ENCODE peak calls at places on chromosomes 11 and 22, in eight cellular contexts. D, W, J, O, L, A, M and V are unnamed samples.

GRCh38 chr11:70699294-70700221 is 301.2 kb downstream of the CTTN start:
- DNase-seq in O (no peak), L (peak), A (no peak), W (no peak), J (no peak), D (no peak), M (no peak), V (no peak)

GRCh38 chr22:24159650-24160049 is 21.6 kb upstream of the SUSD2 start:
- DNase-seq in J (no peak), W (no peak), M (no peak), D (no peak), O (no peak), L (no peak), A (no peak), V (no peak)

GRCh38 chr11:7527029-7527428 is 13.2 kb downstream of the PPFIBP2 start:
- DNase-seq in M (no peak), L (no peak), J (no peak), D (no peak), W (no peak), O (no peak), A (no peak), V (no peak)

GRCh38 chr22:50112151-50113118 is 22.6 kb downstream of the MOV10L1 start:
- DNase-seq in O (no peak), M (peak), L (no peak), D (peak), J (no peak), A (no peak), W (peak), V (peak)

GRCh38 chr11:19711911-19712280 is 741 bp upstream of the NAV2 start:
- DNase-seq in A (no peak), L (peak), W (no peak), O (no peak), J (no peak), M (no peak), D (peak), V (no peak)

GRCh38 chr22:49592780-49593501 is 234.7 kb downstream of the BRD1 start:
- DNase-seq in A (peak), W (no peak), J (no peak), M (no peak), L (no peak), D (no peak), O (no peak), V (no peak)

GRCh38 chr11:75475767-75476650 is 43.0 kb upstream of the KLHL35 start:
- DNase-seq in M (no peak), A (peak), D (peak), J (no peak), W (no peak), O (no peak), L (no peak), V (no peak)

GRCh38 chr22:24810043-24810749 is 4.2 kb downstream of the SGSM1 start:
- DNase-seq in M (no peak), D (no peak), O (no peak), A (no peak), J (no peak), L (peak), W (no peak), V (no peak)

GRCh38 chr11:106468091-106468490 is 390.6 kb downstream of the AASDHPPT start:
- DNase-seq in M (no peak), W (no peak), O (no peak), J (no peak), D (no peak), A (no peak), L (no peak), V (no peak)

GRCh38 chr11:99098258-99098657 is 77.5 kb downstream of the CNTN5 start:
- DNase-seq in J (no peak), D (no peak), M (no peak), A (no peak), L (no peak), W (no peak), O (no peak), V (no peak)

GRCh38 chr11:131118247-131118646 is 202.0 kb upstream of the SNX19 start:
- DNase-seq in W (no peak), L (no peak), A (no peak), M (no peak), D (no peak), O (no peak), J (no peak), V (no peak)

GRCh38 chr11:72220696-72221363 is 3.7 kb upstream of the INPPL1 start:
- DNase-seq in J (no peak), L (no peak), O (no peak), D (no peak), M (no peak), A (no peak), W (no peak), V (no peak)

GRCh38 chr11:132981146-132981956 is 551.0 kb downstream of the OPCML start:
- DNase-seq in J (no peak), A (no peak), O (no peak), W (no peak), M (no peak), L (no peak), D (no peak), V (no peak)

GRCh38 chr11:36033082-36033751 is 89.4 kb downstream of the LDLRAD3 start:
- DNase-seq in M (no peak), L (peak), D (no peak), O (no peak), J (no peak), W (no peak), A (no peak), V (no peak)

GRCh38 chr11:67558084-67558772 is 25.4 kb upstream of the GSTP1 start:
- DNase-seq in D (peak), A (no peak), O (no peak), L (no peak), W (no peak), J (no peak), M (no peak), V (no peak)

GRCh38 chr11:132471491-132471890 is 1060.8 kb downstream of the OPCML start:
- DNase-seq in A (no peak), D (no peak), M (peak), J (no peak), O (no peak), W (no peak), L (no peak), V (no peak)

GRCh38 chr22:49212466-49212865 is 615.2 kb downstream of the BRD1 start:
- DNase-seq in A (no peak), O (no peak), M (no peak), W (no peak), L (no peak), J (no peak), D (no peak), V (no peak)

GRCh38 chr22:29041408-29041807 is 20.2 kb downstream of the C22orf31 start:
- DNase-seq in J (no peak), W (no peak), M (no peak), L (no peak), D (peak), A (no peak), O (peak), V (no peak)

GRCh38 chr11:23021287-23021863 is 161.1 kb upstream of the CCDC179 start:
- DNase-seq in O (no peak), M (no peak), W (no peak), J (no peak), A (no peak), D (no peak), L (peak), V (no peak)

GRCh38 chr22:24994070-24994763 is 41.7 kb downstream of the KIAA1671 start:
- DNase-seq in W (no peak), M (no peak), D (no peak), O (no peak), L (peak), J (no peak), A (no peak), V (no peak)

GRCh38 chr11:117239295-117239694 is 6.8 kb downstream of the RNF214 start:
- DNase-seq in L (no peak), D (no peak), M (peak), J (peak), W (peak), A (no peak), O (no peak), V (peak)

GRCh38 chr11:72111803-72112540 is 523 bp downstream of the ANAPC15 start:
- DNase-seq in A (peak), W (peak), O (peak), D (peak), M (peak), L (peak), J (peak), V (peak)

GRCh38 chr22:19410941-19411689 is 20.4 kb downstream of the HIRA start:
- DNase-seq in W (no peak), M (no peak), D (no peak), J (no peak), A (no peak), O (no peak), L (no peak), V (no peak)

GRCh38 chr22:38450234-38450797 is 4.7 kb downstream of the KCNJ4 start:
- DNase-seq in A (no peak), O (no peak), D (no peak), M (no peak), L (no peak), W (no peak), J (no peak), V (no peak)

GRCh38 chr11:12089041-12089440 is 21.3 kb upstream of the MICAL2 start:
- DNase-seq in O (no peak), L (no peak), M (no peak), J (no peak), W (no peak), D (no peak), A (no peak), V (no peak)

GRCh38 chr22:35605787-35606492 is 11.2 kb downstream of the MB start:
- DNase-seq in W (no peak), J (no peak), L (no peak), A (peak), M (no peak), D (peak), O (no peak), V (no peak)

GRCh38 chr11:33256031-33256807 is 962 bp upstream of the HIPK3 start:
- DNase-seq in D (no peak), O (no peak), L (peak), J (no peak), A (no peak), M (no peak), W (no peak), V (no peak)

GRCh38 chr11:119697445-119697844 is 31.6 kb downstream of the NECTIN1 start:
- DNase-seq in J (no peak), O (no peak), D (no peak), W (no peak), A (no peak), M (no peak), L (no peak), V (no peak)
- H3K4me3 ChIP-seq in J (no peak), O (no peak), D (no peak), W (no peak), A (no peak), M (no peak), L (no peak), V (no peak)

DNA sequence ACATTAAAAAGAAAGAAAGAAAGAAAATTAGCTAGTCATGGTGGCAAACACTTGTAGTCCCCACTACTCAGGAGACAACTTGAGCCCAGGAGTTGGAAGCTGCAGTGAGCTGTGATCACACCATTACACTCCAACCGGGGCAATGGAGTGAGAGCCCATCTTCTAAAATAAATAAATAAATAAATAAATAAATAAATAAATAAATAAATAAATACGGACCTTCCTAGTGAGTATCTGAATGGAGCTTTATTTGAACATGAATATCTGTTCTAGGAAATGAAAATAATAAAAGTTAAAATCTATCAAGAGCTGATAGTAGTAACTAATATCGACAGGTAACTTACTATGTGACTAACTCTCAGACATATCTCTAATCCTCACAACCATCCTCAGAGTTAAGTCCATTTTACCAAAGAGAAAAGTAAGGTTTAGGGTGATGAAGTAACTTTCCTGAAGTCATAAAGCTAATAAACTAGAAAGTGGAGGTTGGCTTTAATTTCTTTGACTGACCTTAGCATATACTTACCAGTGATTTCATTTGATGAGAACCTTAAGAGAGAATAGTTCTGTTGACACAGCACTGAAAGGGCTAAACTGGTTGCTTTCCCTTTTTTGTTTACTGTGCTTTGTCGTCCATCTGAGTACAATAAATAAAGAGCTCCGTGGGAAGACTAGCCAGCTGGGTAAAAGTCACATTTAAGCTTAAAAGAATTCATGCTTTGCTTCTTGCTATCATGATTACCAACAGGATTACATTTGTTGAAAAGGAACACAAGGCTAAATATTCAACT is 22.4 kb downstream of the ENTHD1 start:
- DNase-seq in O (no peak), A (no peak), W (no peak), J (no peak), L (no peak), D (no peak), M (no peak), V (no peak)
- H3K4me3 ChIP-seq in O (no peak), A (no peak), W (no peak), J (no peak), L (no peak), D (no peak), M (no peak), V (no peak)

GRCh38 chr11:44149651-44150050 is 54.2 kb downstream of the EXT2 start:
- DNase-seq in M (no peak), A (no peak), O (no peak), D (no peak), J (no peak), W (no peak), L (no peak), V (no peak)
- H3K4me3 ChIP-seq in M (no peak), A (no peak), O (no peak), D (no peak), J (no peak), W (no peak), L (no peak), V (no peak)

DNA sequence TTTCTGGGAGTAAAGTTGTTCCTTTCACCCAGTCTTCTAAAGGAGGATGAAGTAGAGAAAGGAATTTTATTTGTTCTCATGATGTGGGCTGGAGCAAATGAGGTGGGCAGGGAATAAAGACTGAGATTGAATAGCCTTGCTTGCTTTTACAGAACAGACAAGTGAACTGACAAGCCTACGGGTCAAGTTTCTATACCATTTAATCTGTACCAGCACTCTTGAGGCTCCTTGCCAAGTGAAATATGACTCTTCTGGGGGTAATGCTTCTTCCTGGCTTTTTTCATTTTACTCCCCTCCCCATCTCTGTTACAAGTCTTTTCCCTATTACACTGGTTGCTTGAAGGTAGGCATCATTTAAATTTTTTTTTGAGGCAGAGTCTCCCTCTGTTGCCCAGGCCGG is 54.8 kb downstream of the CSTPP1 start:
- DNase-seq in L (no peak), D (no peak), J (no peak), O (no peak), W (no peak), A (no peak), M (no peak), V (no peak)
- H3K4me3 ChIP-seq in L (no peak), D (no peak), J (no peak), O (no peak), W (no peak), A (no peak), M (no peak), V (no peak)

DNA sequence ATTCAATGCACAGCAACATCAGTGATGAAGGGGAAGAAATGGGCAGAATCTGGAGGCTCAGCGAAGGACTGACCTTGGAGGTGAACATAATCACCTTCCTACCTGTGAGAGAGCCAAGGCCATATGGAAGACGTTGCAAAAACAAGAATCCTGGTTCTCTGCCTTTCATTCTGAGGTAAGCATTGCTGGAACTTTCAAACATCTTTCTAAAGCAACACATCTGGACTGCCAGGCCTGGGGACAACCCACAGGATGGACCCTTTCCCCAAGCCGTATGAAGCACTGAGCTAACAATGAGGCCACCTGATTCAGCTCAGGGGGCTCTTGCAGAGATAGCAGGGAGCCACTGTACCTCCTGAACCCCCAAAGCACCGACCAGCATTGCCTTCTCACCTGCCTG is 70.5 kb downstream of the ETS1 start:
- DNase-seq in M (no peak), W (no peak), L (no peak), J (no peak), D (no peak), A (no peak), O (no peak), V (no peak)
- H3K4me3 ChIP-seq in M (peak), W (peak), L (no peak), J (no peak), D (peak), A (peak), O (no peak), V (peak)

GRCh38 chr11:37500425-37500824 is 902.4 kb upstream of the RAG2 start:
- DNase-seq in A (no peak), J (no peak), W (no peak), M (no peak), L (no peak), D (no peak), O (no peak), V (no peak)

DNA sequence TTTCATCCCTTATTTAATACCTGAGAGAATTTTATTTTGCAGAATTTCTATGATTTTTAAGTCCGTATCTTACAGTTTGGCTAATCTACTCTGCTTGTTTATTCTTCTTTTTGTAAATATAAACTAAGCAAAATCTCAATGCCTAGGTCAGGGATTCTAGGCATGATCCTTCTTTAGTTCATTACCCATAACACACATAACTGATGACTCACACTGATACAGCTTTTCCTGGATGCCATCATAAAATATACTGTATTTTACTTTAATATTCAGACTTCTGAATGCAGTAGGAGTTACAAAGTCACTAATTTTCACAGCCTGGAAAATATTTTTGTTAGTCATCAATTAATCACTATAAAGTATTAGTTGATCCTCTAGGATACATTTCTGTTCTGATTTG is 898.2 kb upstream of the RAG2 start:
- DNase-seq in A (no peak), O (no peak), J (no peak), M (no peak), L (no peak), D (no peak), W (no peak), V (no peak)
- H3K4me3 ChIP-seq in A (no peak), O (no peak), J (no peak), M (no peak), L (no peak), D (no peak), W (no peak), V (no peak)

GRCh38 chr11:65652511-65653228 is 10.0 kb downstream of the RELA start:
- DNase-seq in M (peak), W (no peak), A (peak), J (peak), L (peak), D (peak), O (peak), V (peak)
- H3K4me3 ChIP-seq in M (peak), W (peak), A (peak), J (peak), L (peak), D (peak), O (peak), V (peak)

GRCh38 chr11:61731956-61732675 is 20.3 kb upstream of the MYRF start:
- DNase-seq in M (no peak), L (peak), W (no peak), O (no peak), J (no peak), A (no peak), D (no peak), V (no peak)
- H3K4me3 ChIP-seq in M (no peak), L (no peak), W (no peak), O (no peak), J (no peak), A (no peak), D (no peak), V (no peak)

GRCh38 chr11:111941963-111942362 is 4.8 kb downstream of the DIXDC1 start:
- DNase-seq in L (no peak), M (no peak), O (no peak), A (peak), W (no peak), D (no peak), J (no peak), V (no peak)

GRCh38 chr11:111944651-111945051 is 7.5 kb downstream of the DIXDC1 start:
- DNase-seq in W (peak), M (peak), O (no peak), D (no peak), J (peak), A (no peak), L (no peak), V (peak)

GRCh38 chr11:111945198-111945597 is 8.1 kb downstream of the DIXDC1 start:
- DNase-seq in O (no peak), J (no peak), M (no peak), D (no peak), W (no peak), L (no peak), A (no peak), V (no peak)

GRCh38 chr11:111942826-111943225 is 5.7 kb downstream of the DIXDC1 start:
- DNase-seq in L (no peak), J (no peak), A (no peak), W (no peak), D (no peak), O (no peak), M (peak), V (peak)

DNA sequence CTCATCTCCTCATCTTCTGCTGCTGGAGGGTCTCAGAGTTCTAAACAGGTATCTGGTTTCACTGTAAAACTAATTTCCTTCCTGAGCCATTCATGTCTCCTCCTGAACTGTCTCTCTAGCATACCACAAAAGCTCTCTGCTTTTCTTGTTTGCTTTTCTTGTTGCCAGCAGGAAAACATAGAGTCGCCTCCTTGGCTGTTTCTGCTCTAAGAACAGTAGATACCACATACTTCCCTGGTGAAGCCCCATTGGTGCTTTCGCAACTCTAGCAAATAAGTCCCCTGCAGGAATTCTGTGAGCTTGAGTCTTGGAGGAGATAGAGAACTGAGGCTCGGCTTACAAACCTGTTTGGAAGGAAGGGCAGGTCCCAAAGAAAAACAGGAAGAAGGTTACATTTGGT is 7.0 kb downstream of the DIXDC1 start:
- DNase-seq in A (no peak), W (peak), M (peak), O (no peak), J (peak), D (no peak), L (peak), V (peak)
- H3K4me3 ChIP-seq in A (no peak), W (no peak), M (no peak), O (no peak), J (no peak), D (no peak), L (no peak), V (no peak)